ENCODE peak calls at places on chromosomes 7 and 10, in four cellular contexts. R is CD8-positive, alpha-beta T cell; S is sigmoid colon; W is cardiac muscle cell. Q is an unnamed sample.

GRCh38 chr7:104940023-104940710 is 73.8 kb upstream of the KMT2E start:
- DNase-seq in W (no peak), R (no peak), S (no peak), Q (peak; percentile 72)

GRCh38 chr10:88921194-88921593 is 31.4 kb downstream of the ACTA2 start:
- DNase-seq in W (no peak), S (no peak), R (no peak), Q (no peak)

GRCh38 chr7:39810204-39810642 is 139.8 kb upstream of the CDK13 start:
- DNase-seq in R (no peak), S (no peak), W (no peak), Q (no peak)

GRCh38 chr10:100436255-100436654 is 26.6 kb upstream of the WNT8B start:
- DNase-seq in W (no peak), S (no peak), R (no peak), Q (no peak)

GRCh38 chr10:127117125-127117524 is 79.3 kb downstream of the INSYN2A start:
- DNase-seq in W (peak; percentile 82), S (no peak), R (peak; percentile 8), Q (peak; percentile 73)

GRCh38 chr7:64313740-64314491 is at the start of gene ZNF736:
- DNase-seq in R (peak; percentile 84), S (peak; percentile 95), W (peak; percentile 46), Q (peak; percentile 92)

GRCh38 chr10:13414855-13415254 is 66.8 kb upstream of the SEPHS1 start:
- DNase-seq in S (no peak), R (no peak), W (peak; percentile 14), Q (no peak)

GRCh38 chr10:127013696-127014095 is 108.5 kb downstream of the DOCK1 start:
- DNase-seq in R (no peak), S (no peak), W (no peak), Q (no peak)

GRCh38 chr10:7408003-7408493 is 2.8 kb downstream of the SFMBT2 start:
- DNase-seq in S (peak; percentile 80), W (peak; percentile 43), R (peak; percentile 60), Q (peak; percentile 78)

GRCh38 chr10:94075521-94075920 is 81.8 kb downstream of the PLCE1 start:
- DNase-seq in W (no peak), R (no peak), S (no peak), Q (no peak)

GRCh38 chr7:127708788-127709187 is 56.8 kb downstream of the SND1 start:
- DNase-seq in W (peak; percentile 87), R (peak; percentile 75), S (peak; percentile 89), Q (no peak)

GRCh38 chr7:7639847-7640220 is 718 bp upstream of the UMAD1 start:
- DNase-seq in R (peak; percentile 54), W (no peak), S (no peak), Q (no peak)

GRCh38 chr7:134362587-134363483 is 46.1 kb upstream of the SLC35B4 start:
- DNase-seq in W (no peak), S (no peak), R (no peak), Q (no peak)

GRCh38 chr10:86314616-86315520 is 51.7 kb downstream of the GRID1 start:
- DNase-seq in W (no peak), S (peak; percentile 43), R (no peak), Q (peak; percentile 52)

GRCh38 chr10:8130973-8131911 is 76.8 kb downstream of the GATA3 start:
- DNase-seq in W (no peak), R (no peak), S (no peak), Q (no peak)

GRCh38 chr10:60549686-60550085 is 160.0 kb upstream of the ANK3 start:
- DNase-seq in S (no peak), W (peak; percentile 19), R (no peak), Q (no peak)

GRCh38 chr7:139821349-139822115 is 7.5 kb upstream of the TBXAS1 start:
- DNase-seq in S (no peak), W (no peak), R (no peak), Q (no peak)

GRCh38 chr7:104272767-104273384 is 55.5 kb upstream of the LHFPL3 start:
- DNase-seq in W (peak; percentile 36), R (no peak), S (no peak), Q (no peak)

GRCh38 chr10:119509909-119510451 is 32.5 kb downstream of the RGS10 start:
- DNase-seq in R (no peak), W (no peak), S (peak; percentile 92), Q (no peak)

GRCh38 chr10:119306514-119306951 is 99.2 kb downstream of the GRK5 start:
- DNase-seq in R (peak; percentile 76), W (no peak), S (no peak), Q (no peak)

GRCh38 chr10:60176900-60177299 is 212.8 kb downstream of the ANK3 start:
- DNase-seq in S (no peak), R (no peak), W (no peak), Q (no peak)

DNA sequence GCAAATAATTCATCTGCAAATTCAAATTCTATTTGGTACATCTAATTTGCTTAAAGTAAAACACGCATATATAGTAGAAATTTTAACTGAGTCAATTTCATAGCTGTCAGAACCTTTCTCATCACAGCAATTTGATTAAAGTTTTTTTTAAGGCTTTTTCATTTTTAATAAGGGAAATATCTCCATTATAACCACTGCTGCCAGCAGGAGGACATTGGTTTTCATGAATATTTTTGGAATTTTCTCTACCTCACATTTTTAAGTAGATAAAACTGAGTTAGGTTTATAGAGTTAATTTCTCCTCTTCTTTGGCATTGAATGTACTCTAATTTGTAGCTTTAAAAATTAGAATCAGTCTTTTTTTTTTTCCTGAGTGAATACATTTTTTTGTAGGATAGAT is 82.2 kb downstream of the ST7 start:
- DNase-seq in S (no peak), R (no peak), W (no peak), Q (no peak)
- H3K27ac ChIP-seq in S (no peak overlapping the region), R (no peak overlapping the region), W (no peak overlapping the region), Q (no peak overlapping the region)

DNA sequence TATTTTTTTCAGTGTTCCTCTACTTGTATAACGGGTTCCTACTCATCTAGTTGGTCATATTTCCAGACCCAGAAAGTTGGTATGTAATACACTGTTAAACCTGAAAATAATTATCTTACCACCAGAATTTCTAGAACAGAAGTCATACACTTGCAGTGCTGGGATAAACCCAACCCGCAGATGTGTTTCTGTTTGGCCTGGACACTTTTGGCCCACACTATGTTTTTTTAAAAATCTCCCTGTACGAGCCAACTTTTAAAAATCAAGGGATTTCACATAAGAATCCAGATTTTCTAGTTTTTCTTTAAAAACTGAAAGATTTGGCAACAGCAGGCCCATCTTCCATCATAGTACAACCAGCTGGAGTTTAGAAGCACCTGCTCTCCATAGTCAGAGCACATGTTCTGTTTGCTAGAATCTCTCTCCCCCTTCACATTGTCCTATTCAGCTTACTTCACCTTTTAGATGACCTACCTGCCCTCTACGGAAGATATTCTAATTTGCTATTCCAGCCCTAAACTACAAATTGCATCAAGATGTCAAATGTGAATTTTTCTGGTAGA is 74.0 kb downstream of the TLL2 start:
- DNase-seq in R (no peak), W (no peak), S (no peak), Q (no peak)
- H3K4me3 ChIP-seq in R (no peak overlapping the region), W (no peak overlapping the region), S (no peak overlapping the region), Q (no peak overlapping the region)

GRCh38 chr10:103648231-103648950 is 154.9 kb downstream of the NEURL1 start:
- DNase-seq in W (no peak), S (no peak), R (no peak), Q (no peak)

GRCh38 chr10:103643381-103643780 is 149.9 kb downstream of the NEURL1 start:
- DNase-seq in W (no peak), S (no peak), R (no peak), Q (no peak)

GRCh38 chr10:103648951-103649532 is 155.5 kb downstream of the NEURL1 start:
- DNase-seq in R (no peak), W (no peak), S (peak; percentile 78), Q (no peak)

GRCh38 chr10:103645141-103646054 is 151.9 kb downstream of the NEURL1 start:
- DNase-seq in S (peak; percentile 86), R (no peak), W (no peak), Q (peak; percentile 75)

DNA sequence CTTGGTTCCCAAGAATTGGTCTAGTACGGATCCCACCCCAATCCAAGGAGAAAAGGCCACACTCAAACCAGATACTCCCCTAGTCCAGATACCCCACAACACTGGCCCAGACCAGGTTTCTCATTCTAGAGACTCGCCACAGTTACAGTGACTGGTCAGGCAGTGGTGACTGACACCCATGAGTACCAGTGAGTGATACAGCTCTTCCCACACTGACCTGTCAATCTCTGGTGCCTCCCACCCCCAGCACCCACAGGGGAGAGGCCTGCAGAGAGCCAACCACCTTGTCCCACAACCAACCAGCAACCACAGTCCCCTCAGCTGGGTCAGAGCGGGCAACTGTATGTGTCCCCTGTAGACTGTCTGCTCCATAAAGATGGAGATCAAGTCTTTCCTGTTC is 152.8 kb downstream of the NEURL1 start:
- DNase-seq in S (no peak), W (no peak), R (no peak), Q (no peak)
- H3K4me1 ChIP-seq in S (no peaks in the 10 kb centered on the region), W (peaks cover 11% of the 10 kb centered on the region), R (no peaks in the 10 kb centered on the region), Q (peaks cover 40% of the 10 kb centered on the region)

GRCh38 chr10:17662193-17663138 is 18.5 kb downstream of the STAM start:
- DNase-seq in R (no peak), W (no peak), S (no peak), Q (no peak)
- H3K27ac ChIP-seq in R (no peak overlapping the region), W (no peak overlapping the region), S (no peak overlapping the region), Q (no peak overlapping the region)